ENCODE peak calls at places on chromosome 7, in four cellular contexts. A is activated CD4-positive, alpha-beta T cell treated with anti-CD3 and anti-CD28 coated beads, Interleukin-2, amount 10 ng/mL, durations not matched to agents 24 days and 14 days; E is SJCRH30; M is Peyer's patch. R is an unnamed sample.

GRCh38 chr7:80583901-80584300 is 54.5 kb upstream of the CD36 start:
- DNase-seq in M (no peak), A (no peak), E (no peak), R (no peak)

GRCh38 chr7:47503283-47503682 is 78.6 kb downstream of the TNS3 start:
- DNase-seq in E (no peak), M (no peak), A (no peak), R (no peak)

GRCh38 chr7:2433713-2434550 is 30.5 kb downstream of the CHST12 start:
- DNase-seq in E (no peak), M (no peak), A (no peak), R (no peak)

GRCh38 chr7:821688-822087 is 10.6 kb upstream of the SUN1 start:
- DNase-seq in A (no peak), M (no peak), E (no peak), R (no peak)

GRCh38 chr7:96933067-96933645 is 72.2 kb upstream of the DLX6 start:
- DNase-seq in M (no peak), A (no peak), E (peak; percentile 24), R (no peak)

GRCh38 chr7:322111-322671 is 32.2 kb downstream of the FOXL3 start:
- DNase-seq in M (peak; percentile 94), A (peak; percentile 97), E (peak; percentile 55), R (peak; percentile 77)

GRCh38 chr7:102450242-102450641 is 14.4 kb downstream of the ALKBH4 start:
- DNase-seq in E (no peak), M (no peak), A (peak; percentile 78), R (no peak)

GRCh38 chr7:497946-498655 is 21.5 kb downstream of the PDGFA start:
- DNase-seq in E (no peak), A (no peak), M (peak; percentile 31), R (no peak)

GRCh38 chr7:78279035-78279434 is 480.5 kb downstream of the PHTF2 start:
- DNase-seq in M (no peak), E (peak; percentile 78), A (no peak), R (no peak)

GRCh38 chr7:23712368-23713284 is 2.6 kb downstream of the STK31 start:
- DNase-seq in E (peak; percentile 75), A (no peak), M (no peak), R (peak; percentile 52)

GRCh38 chr7:8176370-8177081 is 85.4 kb downstream of the ICA1 start:
- DNase-seq in M (no peak), A (peak; percentile 89), E (no peak), R (no peak)

GRCh38 chr7:37259381-37259821 is 189.3 kb downstream of the ELMO1 start:
- DNase-seq in A (peak; percentile 52), E (no peak), M (no peak), R (no peak)

GRCh38 chr7:99631311-99632109 is 14.8 kb downstream of the ZSCAN25 start:
- DNase-seq in M (no peak), A (peak; percentile 54), E (peak; percentile 44), R (peak; percentile 59)

GRCh38 chr7:151520419-151521229 is 929 bp upstream of the RHEB start:
- DNase-seq in E (no peak), A (peak; percentile 80), M (peak; percentile 75), R (no peak)

GRCh38 chr7:16040381-16040780 is 353.9 kb upstream of the MEOX2 start:
- DNase-seq in M (no peak), A (no peak), E (no peak), R (no peak)

GRCh38 chr7:153027210-153027609 is 267.7 kb downstream of the ACTR3B start:
- DNase-seq in E (no peak), M (no peak), A (no peak), R (no peak)

GRCh38 chr7:55060690-55061414 is 42.0 kb downstream of the EGFR start:
- DNase-seq in A (no peak), M (no peak), E (peak; percentile 56), R (no peak)

GRCh38 chr7:89584896-89585295 is 569.4 kb upstream of the STEAP1 start:
- DNase-seq in A (no peak), M (no peak), E (no peak), R (no peak)

GRCh38 chr7:30524545-30524944 is 19.9 kb upstream of the GGCT start:
- DNase-seq in M (no peak), E (no peak), A (no peak), R (no peak)

GRCh38 chr7:149666360-149666905 is 107.0 kb downstream of the ZNF467 start:
- DNase-seq in E (peak; percentile 34), M (no peak), A (no peak), R (no peak)

GRCh38 chr7:22216832-22217475 is 140.0 kb downstream of the RAPGEF5 start:
- DNase-seq in A (no peak), E (no peak), M (no peak), R (no peak)

GRCh38 chr7:114851406-114852025 is 70.4 kb upstream of the MDFIC start:
- DNase-seq in E (peak; percentile 58), A (no peak), M (no peak), R (no peak)

R was measured in HuH-7.5.